ENCODE peak calls at places on chromosomes 16 and 17, in six cellular contexts. E is lower lobe of right lung, K is GM12878, P is right cardiac atrium, A is pancreas, T is A549. M is an unnamed sample.

GRCh38 chr17:59762022-59762825 is 54.8 kb downstream of the VMP1 start:
- ATAC-seq in T (peak), E (no peak), P (no peak), A (peak), K (peak), M (no peak)

GRCh38 chr17:2111691-2112090 is 56.8 kb downstream of the HIC1 start:
- ATAC-seq in A (no peak), T (no peak), K (no peak), E (peak), P (no peak), M (no peak)

GRCh38 chr17:27529230-27529796 is 73.1 kb downstream of the KSR1 start:
- ATAC-seq in E (peak), T (peak), A (peak), P (no peak), K (peak), M (no peak)

GRCh38 chr16:17104654-17105053 is 366.1 kb downstream of the XYLT1 start:
- ATAC-seq in K (no peak), E (no peak), P (no peak), A (no peak), T (no peak), M (no peak)

GRCh38 chr17:55466671-55467070 is 44.6 kb downstream of the SMIM36 start:
- ATAC-seq in E (no peak), P (no peak), K (peak), T (no peak), A (no peak), M (peak)

GRCh38 chr16:75218256-75219076 is at the start of gene CTRB1:
- ATAC-seq in T (no peak), E (no peak), A (peak), P (peak), K (peak), M (no peak)

GRCh38 chr17:75182319-75182568 is 515 bp downstream of the SUMO2 start:
- ATAC-seq in E (peak), P (no peak), A (peak), T (peak), K (no peak), M (no peak)

GRCh38 chr16:22210285-22210684 is 4.2 kb downstream of the EEF2K start:
- ATAC-seq in P (no peak), K (no peak), E (no peak), T (no peak), A (no peak), M (no peak)

GRCh38 chr17:18866866-18867813 is 9.2 kb downstream of the PRPSAP2 start:
- ATAC-seq in E (no peak), A (no peak), K (no peak), T (no peak), P (no peak), M (no peak)

GRCh38 chr16:15954814-15955151 is 5.4 kb downstream of the ABCC1 start:
- ATAC-seq in A (no peak), P (no peak), T (no peak), K (no peak), E (peak), M (peak)

GRCh38 chr16:77171750-77172635 is 19.0 kb upstream of the MON1B start:
- ATAC-seq in K (peak), T (peak), P (no peak), A (peak), E (peak), M (peak)

GRCh38 chr16:84928679-84929420 is 82.5 kb downstream of the ZDHHC7 start:
- ATAC-seq in T (peak), K (no peak), E (peak), A (peak), P (peak), M (peak)

GRCh38 chr16:73126453-73126853 is 78.5 kb upstream of the ZFHX3 start:
- ATAC-seq in E (peak), T (no peak), P (peak), K (no peak), A (peak), M (peak)

GRCh38 chr17:68807998-68808772 is 147.0 kb downstream of the ABCA8 start:
- ATAC-seq in A (no peak), P (peak), T (no peak), K (no peak), E (no peak), M (peak)

GRCh38 chr17:77644181-77644972 is 314.1 kb upstream of the TNRC6C start:
- ATAC-seq in A (no peak), E (no peak), T (peak), P (peak), K (no peak), M (no peak)

GRCh38 chr16:88441460-88441859 is 11.6 kb upstream of the ZFPM1 start:
- ATAC-seq in K (no peak), A (no peak), E (no peak), P (no peak), T (no peak), M (no peak)

GRCh38 chr17:74536890-74537289 is 5.6 kb upstream of the CD300LB start:
- ATAC-seq in E (no peak), A (no peak), T (no peak), K (no peak), P (no peak), M (no peak)

GRCh38 chr17:66542183-66542966 is 240.0 kb downstream of the PRKCA start:
- ATAC-seq in A (no peak), T (peak), P (no peak), E (peak), K (peak), M (no peak)

GRCh38 chr17:69900829-69901228 is 174.2 kb upstream of the KCNJ16 start:
- ATAC-seq in P (peak), T (no peak), K (no peak), E (no peak), A (no peak), M (no peak)

GRCh38 chr16:54340531-54340930 is 53.9 kb upstream of the IRX3 start:
- ATAC-seq in A (no peak), T (no peak), K (no peak), E (no peak), P (no peak), M (no peak)

GRCh38 chr17:12438813-12439586 is 226.7 kb upstream of the MYOCD start:
- ATAC-seq in P (no peak), E (no peak), T (no peak), A (no peak), K (peak), M (no peak)

GRCh38 chr17:78974635-78975591 is 4.8 kb downstream of the LGALS3BP start:
- ATAC-seq in K (no peak), T (peak), A (peak), P (peak), E (peak), M (peak)

GRCh38 chr17:66545918-66546317 is 243.5 kb downstream of the PRKCA start:
- ATAC-seq in A (no peak), E (no peak), T (no peak), K (no peak), P (no peak), M (no peak)

GRCh38 chr17:8151641-8152111 is 528 bp downstream of the PER1 start:
- ATAC-seq in E (peak), A (no peak), T (no peak), P (peak), K (no peak), M (peak)

GRCh38 chr16:86773339-86773715 is 195.0 kb downstream of the FOXL1 start:
- ATAC-seq in A (no peak), K (no peak), E (no peak), P (peak), T (no peak), M (no peak)

GRCh38 chr17:35765731-35766488 is 5.2 kb downstream of the C17orf50 start:
- ATAC-seq in A (no peak), T (no peak), E (no peak), P (no peak), K (no peak), M (no peak)

GRCh38 chr17:35764123-35764991 is 3.7 kb downstream of the C17orf50 start:
- ATAC-seq in E (peak), K (peak), T (peak), A (peak), P (peak), M (peak)

GRCh38 chr17:35763767-35764122 is 3.1 kb downstream of the C17orf50 start:
- ATAC-seq in A (no peak), K (no peak), E (no peak), T (no peak), P (no peak), M (no peak)

GRCh38 chr17:35766489-35766877 is 5.8 kb downstream of the C17orf50 start:
- ATAC-seq in E (no peak), K (no peak), P (no peak), T (no peak), A (no peak), M (no peak)

GRCh38 chr17:35765086-35765710 is 4.5 kb downstream of the C17orf50 start:
- ATAC-seq in E (no peak), A (no peak), K (no peak), T (no peak), P (no peak), M (no peak)
- H3K4me3 ChIP-seq in E (no peak), A (peak), K (peak), T (no peak), P (no peak), M (no peak)

GRCh38 chr17:652310-652709 is 62.3 kb downstream of the VPS53 start:
- ATAC-seq in E (peak), P (peak), A (peak), K (no peak), T (no peak), M (peak)

GRCh38 chr17:651596-651995 is 63.0 kb downstream of the VPS53 start:
- ATAC-seq in A (no peak), P (no peak), T (no peak), K (no peak), E (no peak), M (no peak)

GRCh38 chr17:647340-648197 is 67.1 kb downstream of the VPS53 start:
- ATAC-seq in K (no peak), P (peak), E (no peak), T (no peak), A (no peak), M (no peak)
- H3K4me3 ChIP-seq in K (no peak), P (no peak), E (no peak), T (no peak), A (no peak), M (no peak)

GRCh38 chr16:31870809-31871208 is 2.8 kb upstream of the ZNF267 start:
- ATAC-seq in T (no peak), P (no peak), K (no peak), E (no peak), A (no peak), M (no peak)

GRCh38 chr16:31871510-31871909 is 2.1 kb upstream of the ZNF267 start:
- ATAC-seq in K (no peak), E (no peak), P (no peak), T (no peak), A (no peak), M (no peak)

GRCh38 chr16:31869511-31870201 is 4.0 kb upstream of the ZNF267 start:
- ATAC-seq in K (peak), P (peak), E (peak), T (no peak), A (no peak), M (peak)

GRCh38 chr16:31868164-31868563 is 5.4 kb upstream of the ZNF267 start:
- ATAC-seq in T (peak), E (no peak), P (no peak), A (peak), K (no peak), M (no peak)

DNA sequence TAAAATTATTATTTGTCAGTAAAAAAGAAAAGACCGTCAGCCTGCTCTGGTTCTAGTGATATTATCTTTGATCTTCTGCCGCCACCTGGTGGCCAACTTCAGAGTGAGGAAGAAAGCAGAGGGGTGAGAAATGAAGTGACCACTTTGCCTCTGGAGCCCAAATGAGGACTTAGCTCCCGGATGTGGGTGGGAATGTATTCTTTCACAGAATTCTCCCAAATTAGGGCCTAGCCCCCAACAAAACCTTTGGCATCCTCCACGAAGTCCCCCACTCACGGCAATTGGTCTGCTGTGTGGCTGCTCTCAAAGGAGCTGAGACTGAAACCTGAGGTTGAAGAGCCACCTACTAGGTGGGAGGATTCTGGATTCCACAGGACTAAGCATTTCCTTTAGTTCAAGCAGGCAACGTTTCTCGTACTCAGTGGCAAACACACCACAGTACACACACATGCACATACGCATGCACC is 4.9 kb upstream of the ZNF267 start:
- ATAC-seq in A (peak), K (peak), E (peak), T (peak), P (peak), M (peak)
- H3K4me3 ChIP-seq in A (no peak), K (peak), E (peak), T (no peak), P (no peak), M (no peak)

GRCh38 chr16:28497386-28497785 is 2.9 kb downstream of the APOBR start:
- ATAC-seq in T (no peak), A (no peak), P (no peak), K (no peak), E (no peak), M (no peak)

GRCh38 chr16:28494141-28494851 is at the start of gene APOBR:
- ATAC-seq in A (no peak), P (no peak), T (no peak), E (peak), K (peak), M (no peak)

GRCh38 chr16:28496844-28497243 is 2.4 kb downstream of the APOBR start:
- ATAC-seq in E (no peak), T (no peak), A (no peak), K (no peak), P (no peak), M (no peak)

GRCh38 chr16:28495795-28496749 is 1.6 kb downstream of the APOBR start:
- ATAC-seq in K (no peak), T (no peak), P (no peak), A (no peak), E (no peak), M (no peak)

GRCh38 chr16:28495098-28495793 is 803 bp downstream of the APOBR start:
- ATAC-seq in E (no peak), P (no peak), K (no peak), T (no peak), A (no peak), M (no peak)
- H3K4me3 ChIP-seq in E (peak), P (peak), K (no peak), T (no peak), A (peak), M (no peak)

DNA sequence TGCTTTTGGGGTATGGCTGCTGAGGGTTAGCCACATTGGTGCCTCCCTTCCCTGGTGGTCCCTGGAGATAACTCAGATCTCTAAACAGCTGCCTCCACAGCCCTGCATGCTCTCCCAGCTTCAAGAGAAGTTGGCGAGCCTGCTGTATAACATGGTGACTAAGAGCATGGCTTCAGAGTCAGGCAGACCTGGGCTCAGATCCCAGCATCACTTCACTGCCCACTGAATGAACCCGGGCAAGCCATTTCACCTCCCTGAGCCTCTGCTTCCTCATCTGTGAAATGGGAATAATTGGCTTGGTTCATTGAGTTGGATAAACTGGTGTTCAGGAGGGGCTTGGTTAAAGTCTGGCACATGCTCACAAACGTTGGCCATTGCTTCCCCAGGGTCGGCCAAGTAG is 16.6 kb downstream of the KIF1C start:
- ATAC-seq in A (no peak), K (no peak), T (no peak), P (no peak), E (no peak), M (no peak)
- H3K4me3 ChIP-seq in A (no peak), K (no peak), T (no peak), P (no peak), E (no peak), M (no peak)

DNA sequence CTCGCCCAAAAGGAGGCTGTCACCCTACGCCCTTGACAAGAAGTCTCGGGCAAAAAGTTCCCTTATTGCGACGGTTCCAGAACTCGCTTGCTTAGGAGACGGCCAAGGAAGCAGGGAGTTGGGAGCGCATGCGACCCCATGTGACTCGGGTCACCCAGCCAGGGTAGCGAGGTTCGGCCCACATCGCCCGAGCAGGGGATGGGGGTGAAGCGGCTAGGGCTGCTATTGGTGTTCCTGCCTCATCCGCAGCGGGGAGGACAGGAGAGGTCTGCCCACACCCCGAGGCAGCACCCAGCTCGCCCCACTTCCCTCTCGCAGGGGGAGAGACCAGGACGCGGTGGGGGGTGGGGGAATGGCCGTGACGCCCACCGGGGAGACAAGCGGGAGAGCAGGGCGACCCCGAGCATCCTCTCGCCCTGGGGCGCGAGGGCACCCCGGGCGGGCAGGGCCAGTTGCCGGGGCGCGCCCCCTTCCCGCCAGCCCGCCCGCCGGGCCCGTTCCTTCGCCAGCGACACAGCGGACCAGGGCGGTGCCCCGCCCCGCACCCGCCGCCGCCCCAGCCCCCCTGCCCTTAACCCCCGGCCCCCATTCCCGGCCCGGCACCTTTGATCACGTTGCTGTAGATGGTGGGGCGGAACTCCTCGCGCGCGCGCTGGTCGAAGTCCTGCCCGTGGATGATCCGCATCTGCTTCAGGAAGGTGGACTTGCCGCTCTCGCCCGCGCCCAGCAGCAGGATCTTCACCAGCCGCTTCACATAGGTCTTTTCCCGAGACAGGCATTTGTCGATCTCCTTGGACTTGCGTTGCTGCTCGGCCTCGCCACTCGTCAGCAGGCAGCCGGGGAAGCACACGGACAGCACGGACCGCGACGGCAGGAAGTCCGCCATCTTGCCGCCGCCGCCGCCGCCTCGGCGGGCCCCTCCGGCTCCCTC is 567 bp downstream of the GNA13 start:
- ATAC-seq in E (peak), P (peak), K (peak), A (peak), T (peak), M (peak)
- H3K4me3 ChIP-seq in E (peak), P (peak), K (peak), A (peak), T (peak), M (peak)

GRCh38 chr16:28492511-28492910 is 637 bp upstream of the CLN3 start:
- ATAC-seq in A (no peak), T (no peak), P (no peak), K (no peak), E (no peak), M (no peak)
- H3K4me3 ChIP-seq in A (peak), T (peak), P (peak), K (peak), E (peak), M (no peak)

GRCh38 chr17:49997773-49998703 is 3.0 kb upstream of the DLX3 start:
- ATAC-seq in T (peak), E (peak), K (peak), A (peak), P (peak), M (peak)
- H3K4me3 ChIP-seq in T (no peak), E (no peak), K (no peak), A (peak), P (no peak), M (no peak)

GRCh38 chr17:39668141-39668924 is at the start of gene PNMT:
- ATAC-seq in K (peak), P (no peak), E (peak), A (peak), T (peak), M (peak)
- H3K4me3 ChIP-seq in K (peak), P (peak), E (peak), A (peak), T (peak), M (peak)